ENCODE peak calls at places on chromosomes 4 and X, in ten cellular contexts. M is CD8-positive, alpha-beta memory T cell; W is heart right ventricle; S is GM23338; E is hepatocyte; R is GM23248; J is aorta; G is fibroblast of lung; X is stomach; A is astrocyte. L is an unnamed sample. For H3K4me1, the result is how much of the 10 kb centered on the place peaks cover.

GRCh38 chr4:174009686-174010451 is 273.6 kb downstream of the FBXO8 start:
- DNase-seq in M (no peak), W (no peak), S (no peak), E (no peak), R (no peak), J (no peak), G (no peak), X (no peak), A (no peak), L (no peak)

GRCh38 chr4:159884989-159885388 is 782.1 kb downstream of the RAPGEF2 start:
- DNase-seq in M (no peak), W (no peak), S (no peak), E (no peak), R (no peak), J (no peak), G (no peak), X (no peak), A (no peak), L (no peak)

GRCh38 chrX:47174376-47174775 is 19.3 kb upstream of the UBA1 start:
- DNase-seq in M (no peak), W (no peak), S (no peak), E (no peak), R (no peak), J (peak), G (no peak), X (no peak), A (no peak), L (peak)

GRCh38 chrX:68728186-68728585 is 80.7 kb downstream of the STARD8 start:
- DNase-seq in M (no peak), W (no peak), S (no peak), E (no peak), R (no peak), J (no peak), G (no peak), X (peak), A (no peak), L (peak)

GRCh38 chr4:169765845-169766244 is 8.1 kb upstream of the HPF1 start:
- DNase-seq in M (no peak), W (no peak), S (no peak), E (no peak), R (no peak), J (no peak), G (no peak), X (no peak), A (no peak), L (peak)

GRCh38 chr4:20764353-20764752 is 64.1 kb downstream of the PACRGL start:
- DNase-seq in M (no peak), W (no peak), S (no peak), E (no peak), R (peak), J (no peak), G (peak), X (no peak), A (peak), L (no peak)

GRCh38 chrX:4043951-4044350 is 330.5 kb upstream of the PRKX start:
- DNase-seq in M (no peak), W (no peak), S (no peak), E (no peak), R (no peak), J (no peak), G (no peak), X (no peak), A (no peak), L (no peak)

GRCh38 chr4:79852305-79852730 is 220.7 kb downstream of the ANTXR2 start:
- DNase-seq in M (no peak), W (no peak), S (peak), E (peak), R (peak), J (no peak), G (peak), X (no peak), A (peak), L (no peak)

GRCh38 chrX:3286196-3286920 is 60.1 kb downstream of the MXRA5 start:
- DNase-seq in M (no peak), W (no peak), S (no peak), E (peak), R (peak), J (no peak), G (peak), X (no peak), A (peak), L (peak)

GRCh38 chr4:83691998-83692397 is 156.1 kb downstream of the GPAT3 start:
- DNase-seq in M (no peak), W (no peak), S (no peak), E (no peak), R (peak), J (no peak), G (no peak), X (no peak), A (no peak), L (no peak)

GRCh38 chr4:108118505-108118904 is 50.2 kb downstream of the LEF1 start:
- DNase-seq in M (no peak), W (no peak), S (no peak), E (peak), R (no peak), J (no peak), G (no peak), X (no peak), A (no peak), L (no peak)

GRCh38 chr4:130031858-130032257 is 935.9 kb downstream of the C4orf33 start:
- DNase-seq in M (no peak), W (no peak), S (no peak), E (no peak), R (no peak), J (no peak), G (no peak), X (no peak), A (no peak), L (no peak)

GRCh38 chrX:118824173-118824782 is 654 bp downstream of the ZCCHC12 start:
- DNase-seq in M (no peak), W (no peak), S (peak), E (no peak), R (no peak), J (no peak), G (no peak), X (no peak), A (no peak), L (no peak)
- H3K4me3 ChIP-seq in M (peak), W (peak), S (peak), E (no peak), R (peak), J (no peak), G (no peak), X (peak), A (peak), L (peak)

DNA sequence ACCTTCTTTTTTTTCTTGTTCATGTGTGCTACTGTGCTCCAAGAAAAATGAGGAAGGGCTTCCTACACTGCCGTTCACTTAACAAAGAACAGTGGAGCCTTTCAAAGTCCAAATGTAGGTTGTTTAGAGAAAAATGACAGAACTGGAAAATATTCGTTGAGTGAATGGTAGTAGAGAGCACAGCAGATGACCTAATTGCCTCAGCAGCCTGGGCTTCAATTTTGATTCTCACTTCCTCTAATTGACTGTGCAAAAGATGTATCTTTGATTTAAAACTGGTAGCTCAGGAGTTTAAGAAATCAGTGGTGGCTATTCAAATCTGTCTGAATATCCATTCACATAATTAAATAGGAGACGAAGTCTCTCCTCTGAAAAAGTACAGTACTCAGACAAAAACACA is 5.2 kb downstream of the NLGN4X start:
- DNase-seq in M (no peak), W (no peak), S (no peak), E (no peak), R (no peak), J (no peak), G (no peak), X (no peak), A (no peak), L (no peak)
- H3K4me1 ChIP-seq in M (under half), W (under half), S (under half), E (under half), R (under half), J (under half), G (under half), X (under half), A (under half), L (under half)

DNA sequence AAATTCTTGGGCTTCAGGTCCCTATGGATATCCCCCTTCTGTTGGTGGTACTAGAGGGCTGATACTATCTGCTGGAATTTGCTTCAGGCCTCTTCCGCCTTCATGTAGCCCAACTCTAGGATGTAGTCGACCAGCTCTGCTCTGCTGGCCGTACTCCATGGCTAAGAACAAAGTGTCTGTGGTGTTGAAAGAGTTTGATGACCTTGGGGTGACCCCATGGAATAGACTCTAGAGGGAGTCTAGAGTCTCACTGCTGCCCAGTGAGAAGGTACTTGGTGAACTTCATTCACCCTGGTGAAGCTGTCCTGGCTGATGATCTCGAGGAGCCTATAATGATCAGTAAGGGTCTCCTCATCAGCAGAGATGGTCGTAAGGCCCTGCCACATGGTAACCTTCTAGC is 11.7 kb downstream of the SOWAHB start:
- DNase-seq in M (no peak), W (no peak), S (no peak), E (no peak), R (no peak), J (no peak), G (no peak), X (no peak), A (no peak), L (no peak)
- H3K27ac ChIP-seq in M (no peak), W (no peak), S (no peak), E (no peak), R (no peak), J (no peak), G (no peak), X (no peak), A (no peak), L (no peak)

DNA sequence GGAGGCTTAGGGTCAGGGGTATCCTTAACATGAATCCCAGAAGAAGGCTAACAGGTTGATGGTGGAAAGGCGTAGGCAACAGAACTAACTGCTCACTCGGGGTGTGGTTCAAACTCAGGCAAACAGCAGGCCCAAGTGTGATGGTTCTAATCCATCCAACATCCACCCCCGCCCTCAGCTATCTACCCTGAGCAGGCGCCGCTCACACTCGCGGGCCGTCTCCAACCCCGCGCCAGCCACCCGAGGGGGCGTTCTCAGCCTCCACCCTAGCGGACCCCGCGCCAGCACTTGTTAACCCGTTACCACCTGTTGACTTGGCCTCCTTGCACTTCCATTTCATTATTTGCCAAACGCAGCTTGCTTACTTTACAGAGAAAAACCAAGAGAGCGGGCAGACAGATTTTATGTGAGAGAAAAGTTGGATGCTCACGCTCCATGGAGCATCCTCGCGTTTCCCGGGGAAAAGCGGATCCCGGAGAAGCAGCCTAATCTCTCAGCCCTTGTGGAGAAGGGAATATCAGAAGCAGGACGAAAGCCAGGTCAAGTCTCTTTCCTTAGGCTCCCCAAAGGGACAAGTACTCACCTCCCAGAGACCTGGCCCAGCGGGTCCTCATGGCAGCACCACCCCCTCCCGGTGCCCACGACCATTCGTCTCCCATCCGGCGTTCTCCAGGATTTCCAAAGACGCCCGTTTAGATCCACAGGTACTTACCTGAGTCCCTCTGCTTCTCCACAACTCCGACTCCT is 757 bp downstream of the SNCA start:
- DNase-seq in M (no peak), W (no peak), S (peak), E (peak), R (peak), J (peak), G (no peak), X (no peak), A (no peak), L (no peak)
- H3K4me3 ChIP-seq in M (no peak), W (peak), S (peak), E (peak), R (peak), J (no peak), G (peak), X (peak), A (peak), L (no peak)

GRCh38 chr4:156781852-156782251 is 189.7 kb downstream of the PDGFC start:
- DNase-seq in M (no peak), W (no peak), S (no peak), E (no peak), R (peak), J (no peak), G (peak), X (no peak), A (peak), L (no peak)
- H3K4me1 ChIP-seq in M (under half), W (under half), S (under half), E (under half), R (half or more), J (under half), G (under half), X (under half), A (under half), L (under half)

DNA sequence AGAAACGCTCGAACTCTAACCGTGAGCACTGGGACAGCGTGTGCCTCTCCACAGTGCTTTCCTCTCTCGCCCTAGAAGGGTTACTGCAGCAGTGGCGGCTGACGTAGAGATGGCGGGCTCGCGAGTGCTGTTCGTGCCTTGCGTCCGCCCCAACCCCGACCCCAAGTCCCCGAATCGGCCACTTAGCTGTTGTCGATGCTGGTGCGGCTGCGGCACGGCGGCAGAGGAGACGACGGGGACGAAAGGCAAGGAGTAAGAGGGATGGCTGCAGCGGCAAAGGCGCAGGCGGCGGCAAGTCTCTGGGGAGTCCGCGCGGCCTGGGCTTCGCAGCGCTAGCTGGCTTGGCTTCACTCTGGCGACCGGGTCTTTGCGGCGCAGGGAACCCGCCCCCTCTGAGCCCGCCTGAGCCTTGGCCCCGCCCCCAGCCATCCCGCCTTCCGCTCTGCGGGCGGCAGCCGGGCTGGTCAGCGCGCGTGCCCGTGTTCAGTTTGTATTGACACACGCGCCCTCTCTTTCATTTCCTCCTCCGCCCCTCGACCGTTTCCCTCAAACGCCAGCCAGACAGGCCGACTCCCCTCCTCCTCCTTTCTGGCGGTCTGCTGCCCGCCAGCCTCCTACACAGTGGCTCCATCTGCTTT is at the start of gene SPIN4:
- DNase-seq in M (peak), W (peak), S (peak), E (peak), R (peak), J (peak), G (peak), X (peak), A (peak), L (peak)
- H3K27ac ChIP-seq in M (peak), W (peak), S (peak), E (peak), R (peak), J (no peak), G (peak), X (peak), A (peak), L (peak)

L was measured in osteoblast.